ENCODE peak calls at places on chromosomes 5 and 9, in four cellular contexts. Z is amniotic stem cell; F is effector memory CD8-positive, alpha-beta T cell; W is activated naive CD4-positive, alpha-beta T cell. B is an unnamed sample.

GRCh38 chr5:77958642-77959315 is 182.6 kb upstream of the TBCA start:
- DNase-seq in Z (no peak), W (no peak), F (no peak), B (no peak)

GRCh38 chr9:135669616-135670285 is 6.6 kb downstream of the LCN9 start:
- DNase-seq in F (no peak), Z (no peak), W (no peak), B (no peak)

GRCh38 chr9:89191004-89191403 is 12.4 kb upstream of the SHC3 start:
- DNase-seq in Z (no peak), W (no peak), F (no peak), B (no peak)

GRCh38 chr5:93294184-93294583 is 286.8 kb downstream of the NR2F1-AS1 start:
- DNase-seq in F (no peak), W (no peak), Z (peak), B (no peak)

GRCh38 chr9:121304707-121305106 is 36.7 kb downstream of the GSN start:
- DNase-seq in W (no peak), F (no peak), Z (no peak), B (no peak)

GRCh38 chr5:45521067-45521466 is 175.1 kb downstream of the HCN1 start:
- DNase-seq in W (no peak), Z (no peak), F (no peak), B (no peak)

GRCh38 chr5:77733130-77733529 is 43.0 kb downstream of the TBCA start:
- DNase-seq in F (no peak), W (no peak), Z (no peak), B (no peak)

GRCh38 chr9:135611142-135611874 is 28.0 kb downstream of the GLT6D1 start:
- DNase-seq in Z (no peak), F (no peak), W (no peak), B (no peak)

GRCh38 chr9:91180240-91180929 is 181.3 kb downstream of the AUH start:
- DNase-seq in F (no peak), Z (no peak), W (no peak), B (no peak)

B was measured in CD4-positive, CD25-positive, alpha-beta regulatory T cell.